ENCODE peak calls at places on chromosomes 13 and 19, in seven cellular contexts. P, T, O, R, L, V and A are unnamed samples.

GRCh38 chr13:90416938-90417337 is 930.5 kb upstream of the MIR17HG start:
- DNase-seq in P (no peak), T (no peak), O (no peak), R (no peak), L (no peak), V (no peak), A (no peak)

GRCh38 chr19:42271861-42272534 is 2.9 kb downstream of the CIC start:
- DNase-seq in P (no peak), T (no peak), O (no peak), R (no peak), L (no peak), V (no peak), A (no peak)

GRCh38 chr19:8640402-8641004 is 10.1 kb downstream of the NFILZ start:
- DNase-seq in P (peak), T (peak), O (no peak), R (no peak), L (no peak), V (no peak), A (no peak)

GRCh38 chr13:105908581-105908980 is 626.9 kb downstream of the EFNB2 start:
- DNase-seq in P (no peak), T (no peak), O (no peak), R (no peak), L (no peak), V (no peak), A (no peak)

GRCh38 chr19:7988307-7988706 is 17.1 kb downstream of the ELAVL1 start:
- DNase-seq in P (no peak), T (no peak), O (no peak), R (no peak), L (peak), V (no peak), A (no peak)

GRCh38 chr13:108419768-108420167 is 150.2 kb downstream of the TNFSF13B start:
- DNase-seq in P (no peak), T (no peak), O (no peak), R (no peak), L (no peak), V (no peak), A (no peak)

GRCh38 chr19:33804021-33804799 is 7.5 kb downstream of the KCTD15 start:
- DNase-seq in P (peak), T (peak), O (peak), R (peak), L (peak), V (peak), A (peak)

GRCh38 chr19:55649579-55650557 is 1.9 kb downstream of the CCDC106 start:
- DNase-seq in P (no peak), T (no peak), O (no peak), R (no peak), L (no peak), V (no peak), A (no peak)

GRCh38 chr19:39409886-39410619 is 2.4 kb upstream of the PLEKHG2 start:
- DNase-seq in P (peak), T (peak), O (peak), R (peak), L (no peak), V (no peak), A (peak)

GRCh38 chr13:47109028-47109427 is 212.2 kb upstream of the HTR2A start:
- DNase-seq in P (no peak), T (no peak), O (no peak), R (no peak), L (peak), V (no peak), A (no peak)

GRCh38 chr13:111937763-111938375 is 129.1 kb upstream of the SOX1 start:
- DNase-seq in P (peak), T (no peak), O (no peak), R (no peak), L (peak), V (no peak), A (no peak)

GRCh38 chr13:83666126-83666525 is 216.1 kb downstream of the SLITRK1 start:
- DNase-seq in P (no peak), T (no peak), O (no peak), R (no peak), L (no peak), V (peak), A (peak)

GRCh38 chr13:111856571-111856970 is 210.4 kb upstream of the SOX1 start:
- DNase-seq in P (no peak), T (peak), O (no peak), R (no peak), L (no peak), V (no peak), A (no peak)

GRCh38 chr19:38251564-38252051 is 4.6 kb downstream of the PPP1R14A start:
- DNase-seq in P (no peak), T (no peak), O (peak), R (no peak), L (peak), V (no peak), A (no peak)

GRCh38 chr19:39047076-39047475 is 14.7 kb upstream of the FBXO27 start:
- DNase-seq in P (peak), T (no peak), O (no peak), R (no peak), L (no peak), V (no peak), A (no peak)

GRCh38 chr19:32598022-32598421 is 17.0 kb downstream of the PDCD5 start:
- DNase-seq in P (no peak), T (no peak), O (no peak), R (no peak), L (no peak), V (no peak), A (no peak)

GRCh38 chr19:29211562-29212416 is 1.2 kb downstream of the UQCRFS1 start:
- DNase-seq in P (no peak), T (no peak), O (no peak), R (no peak), L (peak), V (peak), A (peak)

GRCh38 chr19:2507109-2507508 is 31.2 kb downstream of the GADD45B start:
- DNase-seq in P (no peak), T (peak), O (no peak), R (peak), L (peak), V (peak), A (peak)

GRCh38 chr13:49936943-49937273 is 768 bp upstream of the SPRYD7 start:
- DNase-seq in P (no peak), T (no peak), O (no peak), R (no peak), L (peak), V (no peak), A (no peak)

DNA sequence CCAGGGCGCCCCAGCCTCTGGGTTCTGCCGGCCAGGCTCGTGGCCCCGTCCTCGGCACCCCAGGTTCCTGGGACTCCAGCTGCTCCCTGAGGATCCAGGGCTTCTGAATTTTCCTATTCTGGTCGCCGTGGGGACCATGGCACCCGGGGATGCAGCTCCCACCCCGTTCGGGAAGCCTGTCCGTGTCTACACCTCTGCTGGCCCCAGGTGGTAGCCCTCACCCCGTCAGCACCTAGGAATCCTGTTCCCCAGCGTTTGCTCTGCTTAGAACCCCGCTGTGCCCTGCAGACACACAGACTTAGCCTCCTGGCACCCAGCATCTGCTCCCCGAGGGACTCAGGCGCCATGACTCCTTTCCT is 960 bp downstream of the PPFIA3 start:
- DNase-seq in P (no peak), T (no peak), O (no peak), R (no peak), L (no peak), V (no peak), A (no peak)
- H3K4me3 ChIP-seq in P (peak), T (no peak), O (peak), R (peak), L (no peak), V (no peak), A (no peak)

GRCh38 chr19:35021596-35021995 is 8.7 kb upstream of the SCN1B start:
- DNase-seq in P (no peak), T (no peak), O (no peak), R (no peak), L (no peak), V (no peak), A (no peak)

GRCh38 chr19:35017507-35017906 is 12.8 kb upstream of the SCN1B start:
- DNase-seq in P (no peak), T (no peak), O (no peak), R (no peak), L (no peak), V (no peak), A (no peak)

GRCh38 chr19:35021016-35021415 is 9.3 kb upstream of the SCN1B start:
- DNase-seq in P (no peak), T (no peak), O (no peak), R (no peak), L (no peak), V (no peak), A (no peak)

GRCh38 chr19:35018379-35018778 is 11.9 kb upstream of the SCN1B start:
- DNase-seq in P (no peak), T (no peak), O (no peak), R (no peak), L (no peak), V (no peak), A (no peak)

GRCh38 chr19:35019144-35019543 is 11.1 kb upstream of the SCN1B start:
- DNase-seq in P (no peak), T (no peak), O (no peak), R (no peak), L (no peak), V (no peak), A (no peak)
- TF ChIP-seq CTCF in P (no peak), T (no peak), O (no peak), R (no peak), L (no peak), V (no peak), A (no peak)

DNA sequence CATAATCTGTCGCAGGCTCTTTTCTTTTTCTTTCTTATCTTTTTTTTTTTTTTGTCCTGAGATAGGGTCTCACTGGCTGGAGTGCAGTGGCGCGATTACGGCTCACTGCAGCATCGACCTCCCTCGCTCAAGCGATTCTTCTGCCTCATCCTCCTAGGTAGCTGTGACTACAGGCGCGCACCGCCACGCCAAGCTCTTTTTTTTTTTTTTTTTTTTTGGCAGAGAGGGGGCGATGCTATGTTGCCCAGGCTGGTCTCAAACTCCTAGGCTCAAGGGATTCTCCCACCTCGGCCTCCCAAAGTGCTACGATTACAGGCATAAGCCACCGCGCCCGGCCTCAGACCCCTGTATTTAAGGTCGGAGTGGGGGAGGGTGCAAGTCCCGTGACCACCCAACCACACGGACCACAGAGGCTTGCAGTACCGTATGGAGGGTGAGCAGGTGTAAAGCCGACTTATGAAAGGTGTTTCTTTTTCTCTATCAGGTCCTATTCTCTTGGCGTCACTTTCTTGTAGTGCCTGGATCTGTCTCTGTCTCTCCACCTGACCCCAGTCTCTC is 2.0 kb downstream of the PHLDB3 start:
- DNase-seq in P (no peak), T (no peak), O (no peak), R (no peak), L (no peak), V (no peak), A (no peak)
- H3K4me3 ChIP-seq in P (no peak), T (no peak), O (peak), R (no peak), L (peak), V (no peak), A (peak)

GRCh38 chr19:17679526-17680234 is 8.5 kb downstream of the UNC13A start:
- DNase-seq in P (no peak), T (no peak), O (no peak), R (no peak), L (no peak), V (no peak), A (no peak)

GRCh38 chr19:17678836-17679235 is 9.3 kb downstream of the UNC13A start:
- DNase-seq in P (no peak), T (no peak), O (no peak), R (no peak), L (no peak), V (no peak), A (no peak)

GRCh38 chr19:17676295-17676694 is 11.9 kb downstream of the UNC13A start:
- DNase-seq in P (no peak), T (no peak), O (no peak), R (no peak), L (no peak), V (no peak), A (no peak)

GRCh38 chr19:17673937-17674799 is 14.0 kb downstream of the UNC13A start:
- DNase-seq in P (no peak), T (no peak), O (no peak), R (no peak), L (no peak), V (no peak), A (no peak)

DNA sequence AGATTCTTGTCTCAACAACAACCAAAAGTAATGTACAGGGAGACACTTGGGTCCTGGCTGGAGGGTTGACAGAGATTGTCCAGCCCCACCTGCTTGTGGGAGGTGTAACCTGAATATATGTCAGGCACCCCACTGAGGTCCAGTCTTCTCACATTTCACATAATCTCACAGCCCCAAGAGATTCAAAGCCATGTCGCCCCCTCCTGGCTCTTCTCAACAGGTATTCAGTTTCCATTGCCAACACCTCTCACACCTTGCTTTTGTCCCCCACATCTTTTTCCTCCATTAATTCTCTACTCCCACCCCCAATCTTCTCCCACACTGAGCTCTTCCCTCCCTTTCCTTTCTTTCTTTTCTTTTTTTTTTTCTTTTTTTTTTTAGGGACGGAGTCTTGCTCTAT is 11.2 kb downstream of the UNC13A start:
- DNase-seq in P (no peak), T (no peak), O (no peak), R (no peak), L (peak), V (no peak), A (no peak)
- TF ChIP-seq CTCF in P (no peak), T (peak), O (no peak), R (no peak), L (peak), V (peak), A (no peak)

DNA sequence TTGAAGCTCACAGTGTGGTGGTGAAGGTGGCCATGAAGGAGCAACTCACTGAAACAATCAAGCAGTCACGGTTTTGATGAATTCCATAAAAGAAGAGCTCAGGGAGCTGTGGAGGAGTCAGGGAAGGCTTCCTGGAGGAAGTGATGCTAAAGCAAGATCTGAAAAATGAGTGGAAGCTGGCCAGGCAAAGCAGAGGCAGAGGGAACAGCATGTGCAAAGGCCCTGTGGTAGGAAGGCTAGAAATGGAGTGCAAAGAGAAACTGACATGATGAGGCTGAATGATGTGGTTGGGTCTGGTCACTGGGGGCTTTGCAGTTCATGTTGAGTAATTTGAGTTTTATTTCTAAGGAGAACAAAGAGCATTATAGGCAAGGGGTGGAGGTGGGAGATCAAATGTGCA is 6.9 kb downstream of the ADGRE1 start:
- DNase-seq in P (no peak), T (no peak), O (no peak), R (no peak), L (no peak), V (no peak), A (no peak)
- H3K4me3 ChIP-seq in P (no peak), T (no peak), O (no peak), R (no peak), L (no peak), V (no peak), A (no peak)

DNA sequence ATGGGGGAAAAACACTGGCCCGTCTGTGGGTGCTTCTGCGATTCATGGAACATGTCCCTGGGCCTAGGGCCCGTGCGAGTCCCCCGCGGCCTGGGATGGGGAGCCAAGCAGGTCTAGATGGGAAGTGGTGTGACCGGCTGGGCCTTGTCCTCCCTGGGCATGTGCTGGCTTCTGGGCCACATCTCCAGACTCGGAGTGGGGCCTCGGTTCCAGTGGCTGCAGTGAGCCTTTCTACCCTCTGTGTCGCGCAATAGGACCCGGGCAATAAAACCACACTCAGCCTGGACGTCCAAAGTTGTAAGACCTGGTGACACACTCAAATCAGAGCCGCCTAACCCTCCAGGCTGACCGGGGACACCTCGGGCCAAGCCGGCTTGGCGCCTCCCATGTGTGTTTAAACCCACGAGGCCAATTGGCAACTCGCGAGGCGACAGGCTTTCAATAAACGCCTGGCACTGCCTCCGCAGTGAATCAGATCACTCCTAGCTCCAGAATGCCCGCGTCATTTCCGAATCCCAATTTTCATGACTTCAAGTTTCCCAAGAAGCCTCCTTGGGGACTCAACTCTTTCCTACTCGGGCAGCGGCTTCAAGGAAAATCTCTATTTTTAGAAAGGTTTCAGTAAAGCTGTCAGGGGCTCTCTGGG is 57.3 kb downstream of the KLF2 start:
- DNase-seq in P (peak), T (peak), O (peak), R (no peak), L (no peak), V (no peak), A (peak)
- TF ChIP-seq CTCF in P (no peak), T (no peak), O (no peak), R (no peak), L (no peak), V (no peak), A (no peak)